ENCODE peak calls at places on chromosomes 1 and 21, in six cellular contexts. V is endothelial cell of umbilical vein, X is A673, K is colonic mucosa, L is left ventricle myocardium inferior, U is kidney. Q is an unnamed sample. For H3K4me1, the result is how much of the 10 kb centered on the place peaks cover.

GRCh38 chr1:44405804-44406743 is 1.0 kb downstream of the RNF220 start:
- DNase-seq in V (peak), X (peak), K (no peak), L (no peak), U (no peak), Q (peak)

GRCh38 chr21:15224346-15225086 is 159.7 kb upstream of the NRIP1 start:
- DNase-seq in V (no peak), X (no peak), K (no peak), L (no peak), U (no peak), Q (no peak)

GRCh38 chr1:29162476-29163138 is 19.1 kb downstream of the SRSF4 start:
- DNase-seq in V (no peak), X (no peak), K (no peak), L (peak), U (no peak), Q (no peak)

GRCh38 chr1:14522331-14523241 is 75.9 kb upstream of the KAZN start:
- DNase-seq in V (no peak), X (no peak), K (no peak), L (peak), U (peak), Q (no peak)

GRCh38 chr1:201949491-201949890 is 3.1 kb upstream of the LMOD1 start:
- DNase-seq in V (no peak), X (no peak), K (no peak), L (no peak), U (no peak), Q (no peak)

GRCh38 chr1:85019989-85020388 is 23.1 kb upstream of the MCOLN2 start:
- DNase-seq in V (no peak), X (no peak), K (no peak), L (no peak), U (no peak), Q (no peak)

GRCh38 chr1:169933999-169934725 is 40.5 kb upstream of the SCYL3 start:
- DNase-seq in V (peak), X (no peak), K (peak), L (no peak), U (no peak), Q (no peak)

GRCh38 chr1:193592325-193592724 is 405.9 kb upstream of the B3GALT2 start:
- DNase-seq in V (no peak), X (no peak), K (no peak), L (no peak), U (no peak), Q (no peak)

GRCh38 chr21:20971296-20971921 is 26.8 kb upstream of the NCAM2 start:
- DNase-seq in V (peak), X (peak), K (peak), L (peak), U (no peak), Q (no peak)

GRCh38 chr1:25772164-25772563 is 27.8 kb upstream of the SELENON start:
- DNase-seq in V (no peak), X (no peak), K (no peak), L (no peak), U (no peak), Q (no peak)

GRCh38 chr1:151934048-151934493 is 24.8 kb upstream of the THEM4 start:
- DNase-seq in V (peak), X (peak), K (peak), L (no peak), U (no peak), Q (peak)

GRCh38 chr1:6424000-6424565 is 493 bp upstream of the ESPN start:
- DNase-seq in V (no peak), X (no peak), K (no peak), L (no peak), U (peak), Q (no peak)

GRCh38 chr1:107993920-107994319 is 28.9 kb upstream of the VAV3 start:
- DNase-seq in V (no peak), X (no peak), K (no peak), L (no peak), U (no peak), Q (no peak)

GRCh38 chr1:163844393-163844948 is 522.7 kb downstream of the NUF2 start:
- DNase-seq in V (no peak), X (peak), K (no peak), L (no peak), U (no peak), Q (no peak)

GRCh38 chr1:152565115-152565514 is 1.5 kb downstream of the LCE3E start:
- DNase-seq in V (no peak), X (no peak), K (no peak), L (no peak), U (no peak), Q (no peak)

GRCh38 chr1:97797403-97798183 is 123.2 kb downstream of the DPYD start:
- DNase-seq in V (peak), X (no peak), K (no peak), L (peak), U (no peak), Q (no peak)

GRCh38 chr1:231040019-231040799 is at the start of gene FAM89A:
- DNase-seq in V (no peak), X (peak), K (peak), L (peak), U (peak), Q (peak)

GRCh38 chr1:53959664-53960250 is 13.6 kb downstream of the LRRC42 start:
- DNase-seq in V (peak), X (no peak), K (no peak), L (no peak), U (no peak), Q (peak)

GRCh38 chr1:79726911-79727310 is 720.4 kb upstream of the ADGRL4 start:
- DNase-seq in V (no peak), X (no peak), K (no peak), L (no peak), U (no peak), Q (no peak)

GRCh38 chr1:72278461-72278860 is 3.9 kb downstream of the NEGR1 start:
- DNase-seq in V (no peak), X (peak), K (no peak), L (no peak), U (no peak), Q (no peak)

GRCh38 chr1:9877962-9878361 is 32.1 kb downstream of the CTNNBIP1 start:
- DNase-seq in V (no peak), X (no peak), K (peak), L (no peak), U (peak), Q (no peak)

DNA sequence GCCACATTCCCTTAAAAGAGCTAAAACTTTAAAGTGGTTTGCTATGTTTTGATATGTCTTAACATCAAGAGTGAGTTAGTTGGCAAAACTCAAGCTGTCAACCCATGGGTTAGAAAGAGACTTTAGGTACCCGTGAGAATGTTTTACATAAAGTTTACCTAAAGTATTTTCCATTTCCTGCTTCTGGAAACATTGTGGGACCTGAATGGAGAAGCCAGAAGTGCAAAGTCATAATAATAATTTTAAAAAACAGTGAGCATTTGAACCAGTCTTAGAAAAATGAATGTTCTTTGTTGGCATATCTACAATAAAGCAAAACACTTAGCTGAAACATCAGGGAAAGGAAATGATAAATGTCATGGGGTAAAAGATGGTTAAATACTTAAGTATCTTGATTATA is 34.8 kb downstream of the LRRC8C start:
- DNase-seq in V (peak), X (no peak), K (no peak), L (no peak), U (no peak), Q (no peak)
- H3K4me1 ChIP-seq in V (under half), X (under half), K (under half), L (half or more), U (under half), Q (half or more)

GRCh38 chr1:55298167-55298894 is 83.2 kb upstream of the USP24 start:
- DNase-seq in V (no peak), X (no peak), K (no peak), L (no peak), U (no peak), Q (no peak)

GRCh38 chr1:55305735-55306134 is 90.6 kb upstream of the USP24 start:
- DNase-seq in V (no peak), X (no peak), K (no peak), L (no peak), U (no peak), Q (no peak)

GRCh38 chr1:55304306-55304705 is 89.1 kb upstream of the USP24 start:
- DNase-seq in V (no peak), X (peak), K (no peak), L (peak), U (no peak), Q (no peak)

GRCh38 chr1:55302972-55303371 is 87.8 kb upstream of the USP24 start:
- DNase-seq in V (no peak), X (no peak), K (no peak), L (no peak), U (no peak), Q (no peak)

GRCh38 chr1:55300975-55301374 is 85.8 kb upstream of the USP24 start:
- DNase-seq in V (no peak), X (no peak), K (no peak), L (no peak), U (no peak), Q (no peak)
- H3K4me1 ChIP-seq in V (under half), X (under half), K (under half), L (under half), U (under half), Q (under half)

DNA sequence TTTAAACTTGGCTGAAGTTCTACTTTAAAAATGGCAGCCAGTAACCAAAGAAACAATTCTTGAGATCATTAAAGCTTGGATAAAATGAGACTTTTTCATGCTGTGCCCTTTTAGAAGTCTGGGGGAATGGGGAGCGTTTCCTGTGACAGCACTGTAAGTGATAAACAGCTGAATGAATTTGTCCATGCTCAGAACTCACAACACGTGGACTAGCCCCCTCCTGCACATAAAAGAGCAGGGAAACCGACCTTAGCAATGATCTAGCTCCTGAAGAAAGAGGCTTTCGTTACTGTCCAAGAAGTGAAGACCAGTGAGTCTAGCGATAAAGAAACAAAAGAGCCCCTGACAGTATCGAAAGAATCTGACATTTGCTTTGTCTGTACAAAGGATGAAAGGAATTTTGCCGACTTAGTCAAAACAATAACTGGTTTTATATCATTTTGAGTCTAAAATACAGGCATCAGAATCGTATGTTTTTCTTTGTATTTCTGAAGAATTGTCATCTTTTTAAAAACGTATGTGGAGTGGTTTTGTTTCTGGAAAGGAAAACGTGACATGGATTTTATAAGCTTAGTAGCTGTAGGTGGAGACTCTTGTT is 60.8 kb downstream of the MAST2 start:
- DNase-seq in V (peak), X (peak), K (no peak), L (no peak), U (no peak), Q (no peak)
- H3K4me1 ChIP-seq in V (under half), X (under half), K (under half), L (under half), U (under half), Q (under half)

GRCh38 chr1:195105773-195106172 is 1502.5 kb downstream of the KCNT2 start:
- DNase-seq in V (no peak), X (no peak), K (no peak), L (no peak), U (no peak), Q (no peak)

DNA sequence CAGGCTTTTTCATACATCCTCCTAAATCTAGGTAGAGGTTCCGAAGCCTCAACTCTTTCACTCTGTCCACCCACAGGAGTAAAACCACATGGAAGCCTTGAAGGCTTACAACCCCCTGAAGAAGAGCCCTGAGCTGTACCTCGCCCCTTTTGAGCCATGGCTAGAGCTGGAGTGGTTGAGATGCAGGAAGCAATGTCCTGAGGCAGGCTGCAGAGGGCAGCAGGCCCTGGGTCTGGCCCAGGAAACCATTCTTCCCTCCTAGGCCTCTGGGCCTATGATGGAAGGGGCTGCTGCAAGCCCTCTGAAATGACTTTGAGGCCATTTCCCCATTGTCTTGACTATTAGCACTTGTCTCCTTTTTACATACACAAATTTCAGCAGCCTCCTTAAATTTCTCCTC is 1503.0 kb downstream of the KCNT2 start:
- DNase-seq in V (no peak), X (no peak), K (no peak), L (no peak), U (no peak), Q (no peak)
- H3K4me1 ChIP-seq in V (under half), X (under half), K (under half), L (under half), U (under half), Q (under half)

GRCh38 chr1:27538793-27539192 is 48.8 kb upstream of the WASF2 start:
- DNase-seq in V (no peak), X (no peak), K (no peak), L (no peak), U (no peak), Q (no peak)

GRCh38 chr1:27532119-27532695 is 42.2 kb upstream of the WASF2 start:
- DNase-seq in V (no peak), X (no peak), K (no peak), L (no peak), U (no peak), Q (no peak)

GRCh38 chr1:27536767-27537166 is 46.8 kb upstream of the WASF2 start:
- DNase-seq in V (no peak), X (no peak), K (no peak), L (peak), U (peak), Q (no peak)

GRCh38 chr1:27535386-27535785 is 45.4 kb upstream of the WASF2 start:
- DNase-seq in V (no peak), X (no peak), K (no peak), L (no peak), U (no peak), Q (no peak)

DNA sequence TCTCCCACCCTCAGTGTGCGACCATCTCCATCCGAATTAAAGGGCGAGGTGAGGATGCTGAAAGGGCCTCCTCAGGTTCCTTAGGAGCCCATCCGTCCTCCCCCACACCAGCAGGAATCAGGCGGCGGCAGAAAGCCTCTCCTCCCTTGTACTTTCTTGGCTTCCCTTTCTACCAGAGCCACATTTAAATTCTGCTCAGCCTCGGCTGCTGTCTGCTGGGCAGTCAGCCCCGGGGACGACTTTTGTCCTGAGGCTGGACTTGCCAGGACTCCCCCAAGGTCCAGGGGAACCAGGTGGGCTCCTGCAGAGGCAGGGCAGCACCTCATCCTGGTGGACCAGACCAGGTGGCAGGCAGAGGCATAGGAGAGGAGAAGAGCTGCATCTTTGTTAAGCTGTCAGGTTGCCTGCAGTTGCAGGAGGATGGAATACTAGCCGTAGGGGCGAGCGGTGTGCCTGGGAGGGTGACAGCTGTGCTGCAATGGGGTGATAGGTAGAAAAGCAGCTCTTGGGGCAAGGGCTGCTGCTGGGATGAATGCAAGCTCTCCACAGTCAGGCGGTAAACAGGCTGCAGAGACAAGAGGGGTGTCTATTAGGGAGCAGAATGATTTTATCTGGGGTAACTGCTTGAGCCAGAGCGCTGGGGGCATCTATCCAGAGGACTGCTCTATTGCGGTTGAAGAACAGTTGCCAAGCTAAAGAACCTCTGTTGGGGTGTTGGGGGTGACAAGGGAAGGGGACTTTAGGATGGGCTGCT is 46.2 kb upstream of the WASF2 start:
- DNase-seq in V (no peak), X (no peak), K (no peak), L (no peak), U (no peak), Q (no peak)
- H3K4me1 ChIP-seq in V (under half), X (under half), K (under half), L (half or more), U (under half), Q (under half)

GRCh38 chr1:234971586-234972297 is 156.9 kb downstream of the TOMM20 start:
- DNase-seq in V (no peak), X (no peak), K (peak), L (no peak), U (no peak), Q (no peak)
- H3K4me1 ChIP-seq in V (under half), X (under half), K (under half), L (under half), U (half or more), Q (under half)

DNA sequence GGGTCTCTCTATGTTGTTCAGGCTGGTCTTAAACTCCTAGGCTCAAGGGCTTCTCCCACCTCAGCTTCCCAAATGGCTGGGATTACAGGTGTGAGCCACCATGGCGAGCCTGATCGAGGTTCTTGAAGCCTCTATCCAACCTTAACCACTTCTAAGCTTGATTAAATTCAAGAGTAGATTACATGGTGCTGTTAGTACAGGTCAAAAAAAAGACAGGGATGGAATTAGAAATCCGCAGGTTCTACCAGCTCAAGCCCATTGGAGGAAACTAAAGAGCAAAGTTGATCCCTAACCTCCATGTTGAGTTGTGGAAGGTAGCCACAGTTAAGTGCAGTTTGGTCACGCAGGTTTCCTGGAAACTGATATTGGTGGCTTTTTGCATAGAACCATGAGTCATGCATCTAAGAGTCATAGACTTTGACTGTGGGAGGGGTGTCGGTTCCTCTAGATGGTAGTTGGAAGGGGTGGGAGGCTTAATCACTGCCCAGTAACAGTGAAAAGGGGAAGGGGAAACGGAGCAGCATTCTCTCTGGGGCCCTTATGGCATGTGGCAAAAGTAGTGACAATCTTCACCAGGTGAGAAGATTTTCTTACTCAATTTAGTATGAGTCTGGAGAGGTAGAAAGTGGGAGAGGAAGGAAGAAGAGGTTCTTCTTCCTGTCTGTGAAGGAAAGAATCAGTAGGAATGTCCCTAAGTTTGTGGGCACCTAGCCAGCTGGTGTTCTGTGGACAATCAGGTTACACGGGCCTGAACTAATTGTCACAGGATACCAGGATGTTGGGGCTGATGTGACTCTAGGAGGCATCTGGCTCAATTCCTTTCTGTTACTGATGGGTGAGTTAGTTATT is 7.0 kb downstream of the CD53 start:
- DNase-seq in V (no peak), X (no peak), K (no peak), L (no peak), U (no peak), Q (peak)
- H3K4me1 ChIP-seq in V (under half), X (under half), K (under half), L (under half), U (under half), Q (half or more)